ENCODE peak calls at places on chromosomes 5 and 9, in eight cellular contexts. U is HT1080; Q is stimulated activated CD8-positive, alpha-beta memory T cell treated with anti-CD3 and anti-CD28 coated beads, Interleukin-15, amount 100 ng/mL, for 24 hours; G is AG04450; S is non-pigmented ciliary epithelial cell; T is gastrocnemius medialis; F is activated CD4-positive, alpha-beta T cell treated with anti-CD3 and anti-CD28 coated beads, Interleukin-2, amount 50 U/mL, for 1 hour; R is NCI-H1105 treated with DMSO at 0.1 percent for 48 hours. J is an unnamed sample.

GRCh38 chr9:17876687-17877086 is 297.8 kb downstream of the SH3GL2 start:
- DNase-seq in Q (no peak), T (no peak), U (no peak), G (no peak), R (no peak), S (no peak), F (no peak), J (no peak)

GRCh38 chr9:87545858-87546257 is 48.2 kb downstream of the DAPK1 start:
- DNase-seq in F (no peak), U (no peak), R (no peak), G (no peak), S (no peak), Q (no peak), T (no peak), J (no peak)

GRCh38 chr5:96852769-96853168 is 23.5 kb upstream of the ERAP2 start:
- DNase-seq in F (no peak), S (no peak), R (no peak), U (peak; percentile 37), G (no peak), T (no peak), Q (no peak), J (no peak)

GRCh38 chr9:125650271-125650737 is 56.7 kb downstream of the MAPKAP1 start:
- DNase-seq in S (no peak), G (no peak), Q (no peak), U (peak; percentile 70), R (no peak), T (no peak), F (no peak), J (no peak)

GRCh38 chr9:96607971-96608370 is 11.7 kb downstream of the CDC14B start:
- DNase-seq in S (no peak), G (no peak), F (no peak), Q (no peak), T (no peak), U (no peak), R (no peak), J (no peak)

GRCh38 chr5:163504091-163504931 is 1.1 kb upstream of the MAT2B start:
- DNase-seq in F (no peak), S (no peak), Q (no peak), G (no peak), U (peak; percentile 56), R (no peak), T (peak; percentile 52), J (no peak)

GRCh38 chr5:180605554-180606214 is 14.4 kb upstream of the SCGB3A1 start:
- DNase-seq in F (peak; percentile 56), U (peak; percentile 11), T (no peak), Q (peak; percentile 40), G (peak; percentile 23), S (no peak), R (peak; percentile 41), J (peak; percentile 80)

GRCh38 chr5:93267736-93268135 is 313.3 kb downstream of the NR2F1-AS1 start:
- DNase-seq in S (no peak), Q (no peak), U (no peak), G (no peak), T (no peak), R (no peak), F (no peak), J (no peak)

GRCh38 chr5:17966636-17967402 is 332.6 kb downstream of the TAF11L14 start:
- DNase-seq in U (peak; percentile 7), Q (no peak), F (no peak), G (no peak), R (no peak), T (no peak), S (no peak), J (no peak)

GRCh38 chr5:78799254-78800017 is 150.9 kb upstream of the LHFPL2 start:
- DNase-seq in G (no peak), S (no peak), Q (no peak), F (no peak), R (no peak), T (no peak), U (peak; percentile 85), J (no peak)

GRCh38 chr9:132591751-132592314 is 9.4 kb downstream of the BARHL1 start:
- DNase-seq in G (no peak), F (no peak), R (no peak), S (no peak), U (no peak), T (no peak), Q (no peak), J (no peak)

J was measured in breast epithelium.